ENCODE peak calls at places on chromosomes 2 and 18, in four cellular contexts. F is activated CD4-positive, alpha-beta T cell treated with anti-CD3 and anti-CD28 coated beads, Interleukin-2, amount 50 U/mL, for 24 hours; Y is MCF 10A; H is type B pancreatic cell. K is an unnamed sample.

GRCh38 chr18:69257861-69258458 is 142.7 kb upstream of the DOK6 start:
- DNase-seq in Y (peak), F (no peak), H (no peak), K (peak)

GRCh38 chr2:18771212-18771611 is 181.8 kb upstream of the NT5C1B start:
- DNase-seq in H (no peak), Y (no peak), F (no peak), K (no peak)

GRCh38 chr2:160405077-160405865 is 88.3 kb downstream of the RBMS1 start:
- DNase-seq in H (no peak), F (no peak), Y (no peak), K (no peak)

GRCh38 chr2:94986392-94986963 is 39.0 kb upstream of the MAL start:
- DNase-seq in H (no peak), F (no peak), Y (peak), K (peak)

GRCh38 chr2:101837354-101837753 is 139.8 kb downstream of the MAP4K4 start:
- DNase-seq in Y (no peak), H (no peak), F (no peak), K (no peak)

GRCh38 chr2:218244204-218244603 is 16.6 kb upstream of the GPBAR1 start:
- DNase-seq in F (no peak), Y (no peak), H (no peak), K (no peak)

GRCh38 chr18:8858888-8859511 is 153.6 kb downstream of the MTCL1 start:
- DNase-seq in H (no peak), Y (peak), F (no peak), K (peak)

GRCh38 chr18:7812431-7813063 is 245.4 kb downstream of the PTPRM start:
- DNase-seq in F (no peak), Y (peak), H (no peak), K (peak)

GRCh38 chr2:241926541-241927311 is 57.2 kb downstream of the RTP5 start:
- DNase-seq in F (no peak), Y (no peak), H (no peak), K (no peak)

GRCh38 chr2:5111581-5111980 is 580.6 kb upstream of the SOX11 start:
- DNase-seq in F (no peak), H (no peak), Y (peak), K (no peak)

GRCh38 chr2:3300224-3300623 is 77.4 kb downstream of the EIPR1 start:
- DNase-seq in F (no peak), Y (no peak), H (no peak), K (no peak)

GRCh38 chr2:75737961-75738360 is 27.2 kb upstream of the GCFC2 start:
- DNase-seq in H (no peak), F (no peak), Y (no peak), K (no peak)

GRCh38 chr2:226030369-226031077 is 631.0 kb downstream of the NYAP2 start:
- DNase-seq in F (no peak), H (no peak), Y (no peak), K (peak)

GRCh38 chr2:119421731-119422130 is 9.9 kb upstream of the TMEM37 start:
- DNase-seq in H (no peak), Y (no peak), F (no peak), K (no peak)

GRCh38 chr18:40983835-40984234 is 971.2 kb upstream of the PIK3C3 start:
- DNase-seq in H (no peak), Y (no peak), F (no peak), K (no peak)

GRCh38 chr2:171824086-171824485 is 70.0 kb downstream of the SLC25A12 start:
- DNase-seq in Y (peak), H (no peak), F (no peak), K (no peak)

GRCh38 chr2:171671867-171672266 is 15.4 kb upstream of the DYNC1I2 start:
- DNase-seq in Y (no peak), H (no peak), F (no peak), K (no peak)

GRCh38 chr18:35122586-35123224 is 81.5 kb downstream of the MAPRE2 start:
- DNase-seq in Y (peak), H (no peak), F (no peak), K (no peak)

GRCh38 chr2:43939695-43940094 is 56.1 kb downstream of the LRPPRC start:
- DNase-seq in Y (no peak), F (no peak), H (no peak), K (no peak)

GRCh38 chr2:239143858-239144712 is 256.7 kb downstream of the HDAC4 start:
- DNase-seq in Y (peak), F (no peak), H (no peak), K (peak)

GRCh38 chr2:71303849-71304248 is 27.7 kb upstream of the ZNF638 start:
- DNase-seq in H (no peak), F (no peak), Y (peak), K (peak)

GRCh38 chr2:155266579-155266978 is 568.1 kb downstream of the KCNJ3 start:
- DNase-seq in H (no peak), F (no peak), Y (no peak), K (no peak)

GRCh38 chr2:234751275-234751938 is 200.4 kb upstream of the SH3BP4 start:
- DNase-seq in F (no peak), Y (peak), H (no peak), K (no peak)

GRCh38 chr2:16395601-16396000 is 270.0 kb downstream of the CYRIA start:
- DNase-seq in H (no peak), Y (no peak), F (no peak), K (no peak)

GRCh38 chr18:25941556-25941955 is 148.9 kb downstream of the SS18 start:
- DNase-seq in H (no peak), Y (no peak), F (no peak), K (no peak)

GRCh38 chr2:43370705-43371104 is 144.3 kb upstream of the ZFP36L2 start:
- DNase-seq in F (no peak), Y (peak), H (no peak), K (no peak)

GRCh38 chr2:99900589-99900988 is 241.8 kb downstream of the AFF3 start:
- DNase-seq in H (no peak), Y (no peak), F (no peak), K (no peak)

GRCh38 chr18:13614701-13615288 is 111.6 kb downstream of the FAM210A start:
- DNase-seq in F (no peak), H (no peak), Y (no peak), K (no peak)

GRCh38 chr18:35513181-35513932 is 15.6 kb upstream of the INO80C start:
- DNase-seq in H (peak), Y (peak), F (no peak), K (peak)

GRCh38 chr18:36130039-36130831 is 536 bp downstream of the ELP2 start:
- DNase-seq in H (no peak), F (no peak), Y (no peak), K (peak)

K was measured in RWPE1.